ENCODE peak calls at places on chromosomes 2 and 18, in seven cellular contexts. One of them, this sample, is unnamed. For H3K9me3, the result is how much of the 10 kb centered on the place peaks cover.

GRCh38 chr2:99888617-99889016 is 253.8 kb downstream of the AFF3 start:
- DNase-seq in stomach: no peak
- DNase-seq in H1: no peak
- DNase-seq in Panc1: no peak
- DNase-seq in HCT116: no peak
- DNase-seq in prostate gland: no peak
- DNase-seq in endothelial cell of umbilical vein: no peak
- DNase-seq in this sample: no peak

GRCh38 chr18:40566510-40566844 is 1388.6 kb upstream of the PIK3C3 start:
- DNase-seq in stomach: no peak
- DNase-seq in H1: no peak
- DNase-seq in Panc1: no peak
- DNase-seq in HCT116: no peak
- DNase-seq in prostate gland: no peak
- DNase-seq in endothelial cell of umbilical vein: no peak
- DNase-seq in this sample: no peak

GRCh38 chr18:40868110-40868858 is 1086.8 kb upstream of the PIK3C3 start:
- DNase-seq in stomach: no peak
- DNase-seq in H1: no peak
- DNase-seq in Panc1: peak
- DNase-seq in HCT116: no peak
- DNase-seq in prostate gland: no peak
- DNase-seq in endothelial cell of umbilical vein: peak
- DNase-seq in this sample: no peak

GRCh38 chr2:13550832-13551231 is 834.1 kb downstream of the TRIB2 start:
- DNase-seq in stomach: no peak
- DNase-seq in H1: no peak
- DNase-seq in Panc1: no peak
- DNase-seq in HCT116: no peak
- DNase-seq in prostate gland: no peak
- DNase-seq in endothelial cell of umbilical vein: no peak
- DNase-seq in this sample: no peak

GRCh38 chr18:3332376-3332775 is 70.4 kb downstream of the MYL12B start:
- DNase-seq in stomach: no peak
- DNase-seq in H1: no peak
- DNase-seq in Panc1: no peak
- DNase-seq in HCT116: no peak
- DNase-seq in prostate gland: no peak
- DNase-seq in endothelial cell of umbilical vein: no peak
- DNase-seq in this sample: no peak

GRCh38 chr2:25570161-25570840 is 103.1 kb downstream of the DTNB start:
- DNase-seq in stomach: no peak
- DNase-seq in H1: no peak
- DNase-seq in Panc1: no peak
- DNase-seq in HCT116: no peak
- DNase-seq in prostate gland: no peak
- DNase-seq in endothelial cell of umbilical vein: peak
- DNase-seq in this sample: no peak

GRCh38 chr18:73153271-73153670 is 285.5 kb upstream of the NETO1 start:
- DNase-seq in stomach: no peak
- DNase-seq in H1: no peak
- DNase-seq in Panc1: no peak
- DNase-seq in HCT116: no peak
- DNase-seq in prostate gland: no peak
- DNase-seq in endothelial cell of umbilical vein: no peak
- DNase-seq in this sample: no peak

GRCh38 chr2:178142274-178143065 is 30.2 kb downstream of the RBM45 start:
- DNase-seq in stomach: no peak
- DNase-seq in H1: no peak
- DNase-seq in Panc1: no peak
- DNase-seq in HCT116: no peak
- DNase-seq in prostate gland: no peak
- DNase-seq in endothelial cell of umbilical vein: no peak
- DNase-seq in this sample: no peak

GRCh38 chr18:80112623-80113248 is 3.7 kb downstream of the ADNP2 start:
- DNase-seq in stomach: no peak
- DNase-seq in H1: no peak
- DNase-seq in Panc1: no peak
- DNase-seq in HCT116: no peak
- DNase-seq in prostate gland: no peak
- DNase-seq in endothelial cell of umbilical vein: peak
- DNase-seq in this sample: no peak

GRCh38 chr2:126902859-126903258 is 4.2 kb downstream of the TEX51 start:
- DNase-seq in stomach: no peak
- DNase-seq in H1: no peak
- DNase-seq in Panc1: no peak
- DNase-seq in HCT116: no peak
- DNase-seq in prostate gland: no peak
- DNase-seq in endothelial cell of umbilical vein: no peak
- DNase-seq in this sample: no peak

GRCh38 chr2:32772623-32773221 is 144.9 kb downstream of the TTC27 start:
- DNase-seq in stomach: no peak
- DNase-seq in H1: peak
- DNase-seq in Panc1: peak
- DNase-seq in HCT116: peak
- DNase-seq in prostate gland: no peak
- DNase-seq in endothelial cell of umbilical vein: peak
- DNase-seq in this sample: no peak

GRCh38 chr2:12432985-12433640 is 283.6 kb upstream of the TRIB2 start:
- DNase-seq in stomach: no peak
- DNase-seq in H1: no peak
- DNase-seq in Panc1: no peak
- DNase-seq in HCT116: no peak
- DNase-seq in prostate gland: no peak
- DNase-seq in endothelial cell of umbilical vein: peak
- DNase-seq in this sample: no peak

GRCh38 chr2:200618590-200619021 is 32.8 kb downstream of the AOX1 start:
- DNase-seq in stomach: no peak
- DNase-seq in H1: no peak
- DNase-seq in Panc1: no peak
- DNase-seq in HCT116: no peak
- DNase-seq in prostate gland: peak
- DNase-seq in endothelial cell of umbilical vein: no peak
- DNase-seq in this sample: no peak

GRCh38 chr2:27734305-27734704 is 37.2 kb upstream of the MRPL33 start:
- DNase-seq in stomach: no peak
- DNase-seq in H1: no peak
- DNase-seq in Panc1: no peak
- DNase-seq in HCT116: no peak
- DNase-seq in prostate gland: no peak
- DNase-seq in endothelial cell of umbilical vein: no peak
- DNase-seq in this sample: no peak

GRCh38 chr2:23661276-23662050 is 265.5 kb downstream of the ATAD2B start:
- DNase-seq in stomach: no peak
- DNase-seq in H1: no peak
- DNase-seq in Panc1: no peak
- DNase-seq in HCT116: no peak
- DNase-seq in prostate gland: no peak
- DNase-seq in endothelial cell of umbilical vein: no peak
- DNase-seq in this sample: no peak

GRCh38 chr2:53646788-53647187 is 120.8 kb upstream of the CHAC2 start:
- DNase-seq in stomach: no peak
- DNase-seq in H1: no peak
- DNase-seq in Panc1: no peak
- DNase-seq in HCT116: no peak
- DNase-seq in prostate gland: no peak
- DNase-seq in endothelial cell of umbilical vein: no peak
- DNase-seq in this sample: no peak

GRCh38 chr2:119252186-119253113 is 28.8 kb downstream of the STEAP3 start:
- DNase-seq in stomach: no peak
- DNase-seq in H1: no peak
- DNase-seq in Panc1: peak
- DNase-seq in HCT116: peak
- DNase-seq in prostate gland: no peak
- DNase-seq in endothelial cell of umbilical vein: peak
- DNase-seq in this sample: no peak

GRCh38 chr2:134461511-134461910 is 207.6 kb downstream of the MGAT5 start:
- DNase-seq in stomach: peak
- DNase-seq in H1: no peak
- DNase-seq in Panc1: no peak
- DNase-seq in HCT116: no peak
- DNase-seq in prostate gland: no peak
- DNase-seq in endothelial cell of umbilical vein: no peak
- DNase-seq in this sample: no peak

DNA sequence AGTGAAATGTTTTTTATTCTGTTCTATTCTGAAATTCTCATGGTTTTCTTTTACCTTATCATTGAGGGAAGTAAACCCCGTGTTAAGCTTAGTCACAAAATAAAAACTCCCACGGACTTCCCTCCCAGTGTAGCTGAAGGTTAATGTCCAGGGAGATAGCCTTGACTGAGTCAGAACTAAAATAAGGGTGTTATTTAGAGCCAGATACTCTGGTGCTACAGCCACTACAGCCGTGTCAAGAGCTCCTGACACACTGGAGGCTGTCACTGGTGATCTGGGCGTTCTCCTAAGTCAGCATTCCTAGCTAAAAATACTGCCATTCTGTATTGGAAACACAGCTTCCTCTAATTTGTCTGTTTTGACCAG is 82.0 kb upstream of the RANBP2 start:
- DNase-seq in stomach: peak
- DNase-seq in H1: no peak
- DNase-seq in Panc1: no peak
- DNase-seq in HCT116: no peak
- DNase-seq in prostate gland: no peak
- DNase-seq in endothelial cell of umbilical vein: peak
- DNase-seq in this sample: no peak
- H3K9me3 ChIP-seq in stomach: under half
- H3K9me3 ChIP-seq in H1: under half
- H3K9me3 ChIP-seq in Panc1: under half
- H3K9me3 ChIP-seq in HCT116: under half
- H3K9me3 ChIP-seq in prostate gland: under half
- H3K9me3 ChIP-seq in endothelial cell of umbilical vein: under half
- H3K9me3 ChIP-seq in this sample: under half

DNA sequence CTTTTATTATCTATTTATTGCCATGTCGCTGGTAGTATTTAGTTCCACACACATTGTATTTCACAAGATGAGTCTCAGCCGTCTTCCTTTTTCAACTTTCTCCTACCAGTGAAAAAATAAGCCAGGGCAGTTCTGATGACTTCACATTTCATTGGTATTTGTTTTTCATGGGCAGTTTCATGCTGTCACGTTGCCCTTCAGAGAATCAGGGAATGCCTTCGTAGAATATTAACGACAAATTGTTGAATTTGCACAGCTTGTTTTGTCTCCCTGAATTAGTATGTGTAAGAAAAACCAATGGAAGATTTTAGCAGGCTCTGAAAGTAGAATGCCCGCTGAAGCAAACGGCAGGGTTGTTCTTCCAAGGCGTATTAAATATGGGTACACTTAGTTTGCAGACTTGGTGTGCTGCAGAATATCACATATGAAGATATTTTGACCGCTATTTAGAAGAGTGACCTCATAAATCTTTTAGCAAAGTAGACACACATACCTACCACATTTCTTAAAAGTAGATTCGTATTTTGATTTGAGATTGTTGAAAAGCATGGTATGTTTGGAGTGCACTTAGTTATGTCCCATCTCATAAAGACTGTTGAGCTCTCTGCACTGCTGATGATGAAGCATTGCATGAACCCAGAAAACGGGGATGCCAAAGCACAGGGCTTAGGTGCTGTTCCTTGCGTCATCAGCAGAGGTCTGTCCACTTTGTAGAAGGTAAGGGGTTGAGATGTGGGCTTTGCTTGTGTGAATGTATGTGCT is 2.9 kb downstream of the NEDD4L start:
- DNase-seq in stomach: no peak
- DNase-seq in H1: no peak
- DNase-seq in Panc1: no peak
- DNase-seq in HCT116: no peak
- DNase-seq in prostate gland: no peak
- DNase-seq in endothelial cell of umbilical vein: no peak
- DNase-seq in this sample: no peak
- TF ChIP-seq POLR2AphosphoS5 in stomach: no peak
- TF ChIP-seq POLR2AphosphoS5 in H1: no peak
- TF ChIP-seq POLR2AphosphoS5 in Panc1: no peak
- TF ChIP-seq POLR2AphosphoS5 in HCT116: no peak
- TF ChIP-seq POLR2AphosphoS5 in prostate gland: no peak
- TF ChIP-seq POLR2AphosphoS5 in endothelial cell of umbilical vein: no peak
- TF ChIP-seq POLR2AphosphoS5 in this sample: no peak

DNA sequence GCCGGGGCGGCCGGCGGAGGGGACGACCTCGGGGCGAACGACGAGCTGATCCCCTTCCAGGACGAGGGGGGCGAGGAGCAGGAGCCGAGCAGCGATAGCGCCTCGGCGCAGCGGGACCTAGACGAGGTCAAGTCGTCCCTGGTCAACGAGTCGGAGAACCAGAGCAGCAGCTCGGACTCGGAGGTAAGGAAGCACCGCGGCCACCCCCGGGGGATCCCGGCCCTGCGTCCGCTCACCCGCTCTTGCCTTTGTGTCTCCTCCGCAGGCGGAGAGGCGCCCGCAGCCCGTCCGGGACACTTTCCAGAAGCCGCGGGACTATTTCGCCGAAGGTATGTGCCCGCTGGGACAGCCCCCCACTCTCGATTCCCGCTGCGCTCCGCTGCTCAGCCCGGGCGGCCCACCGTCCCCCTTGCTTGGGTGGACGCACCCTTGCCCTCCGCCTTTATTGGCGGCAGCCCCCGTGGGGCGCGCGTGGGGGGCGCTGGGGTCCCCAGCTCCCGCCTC is 611 bp downstream of the TCF7L1 start:
- DNase-seq in stomach: peak
- DNase-seq in H1: peak
- DNase-seq in Panc1: no peak
- DNase-seq in HCT116: no peak
- DNase-seq in prostate gland: peak
- DNase-seq in endothelial cell of umbilical vein: peak
- DNase-seq in this sample: peak
- H3K4me3 ChIP-seq in stomach: peak
- H3K4me3 ChIP-seq in H1: peak
- H3K4me3 ChIP-seq in Panc1: peak
- H3K4me3 ChIP-seq in HCT116: peak
- H3K4me3 ChIP-seq in prostate gland: peak
- H3K4me3 ChIP-seq in endothelial cell of umbilical vein: peak
- H3K4me3 ChIP-seq in this sample: peak

GRCh38 chr2:73532381-73532780 is 109.8 kb downstream of the NAT8 start:
- DNase-seq in stomach: no peak
- DNase-seq in H1: no peak
- DNase-seq in Panc1: no peak
- DNase-seq in HCT116: no peak
- DNase-seq in prostate gland: no peak
- DNase-seq in endothelial cell of umbilical vein: no peak
- DNase-seq in this sample: no peak

DNA sequence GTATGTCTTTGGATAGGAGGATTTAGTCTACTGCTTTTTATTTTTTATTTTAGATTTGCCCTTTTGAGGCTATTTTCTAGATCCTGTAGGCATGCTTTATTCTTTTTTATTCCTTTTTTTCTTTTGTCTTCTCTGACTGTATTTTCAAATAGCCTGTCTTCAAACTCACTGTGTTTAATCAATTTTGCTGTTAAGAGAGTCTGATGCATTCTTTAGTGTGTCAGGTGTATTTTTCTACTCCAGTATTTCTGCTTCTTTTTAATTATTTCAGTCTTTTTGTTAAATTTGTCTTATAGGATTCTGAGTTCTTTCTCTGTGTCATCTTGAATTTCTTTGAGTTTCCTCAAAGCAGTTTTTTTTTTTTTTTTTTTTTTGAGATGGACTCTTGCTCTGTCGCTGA is 113.5 kb downstream of the NAT8 start:
- DNase-seq in stomach: no peak
- DNase-seq in H1: no peak
- DNase-seq in Panc1: no peak
- DNase-seq in HCT116: no peak
- DNase-seq in prostate gland: no peak
- DNase-seq in endothelial cell of umbilical vein: no peak
- DNase-seq in this sample: no peak
- H3K9me3 ChIP-seq in stomach: under half
- H3K9me3 ChIP-seq in H1: under half
- H3K9me3 ChIP-seq in Panc1: under half
- H3K9me3 ChIP-seq in HCT116: under half
- H3K9me3 ChIP-seq in prostate gland: under half
- H3K9me3 ChIP-seq in endothelial cell of umbilical vein: under half
- H3K9me3 ChIP-seq in this sample: under half

This sample was measured in transverse colon.